ENCODE peak calls at places on chromosomes 13 and 19, in eight cellular contexts. A, O, Z, R, L, D, Y and X are unnamed samples.

GRCh38 chr13:94198666-94199065 is 280.8 kb downstream of the DCT start:
- DNase-seq in A (peak), L (no peak), O (no peak), R (no peak), D (no peak), Z (no peak), Y (no peak), X (no peak)

GRCh38 chr13:99605417-99606321 is 104.4 kb downstream of the TM9SF2 start:
- DNase-seq in D (no peak), Z (peak), L (peak), Y (peak), A (peak), R (peak), O (no peak), X (no peak)

GRCh38 chr19:29098863-29099481 is 114.0 kb downstream of the UQCRFS1 start:
- DNase-seq in R (no peak), O (peak), Z (peak), Y (no peak), D (peak), A (peak), L (no peak), X (no peak)

GRCh38 chr19:45792482-45793177 is at the start of gene DMWD:
- DNase-seq in D (peak), O (peak), L (peak), A (peak), R (peak), Y (peak), Z (peak), X (peak)

GRCh38 chr19:44891016-44891882 is at the start of gene TOMM40:
- DNase-seq in D (no peak), R (peak), Y (peak), O (peak), A (peak), Z (no peak), L (peak), X (peak)

GRCh38 chr13:53250272-53250875 is 221.8 kb downstream of the OLFM4 start:
- DNase-seq in L (peak), O (peak), R (peak), Y (no peak), Z (peak), D (peak), A (peak), X (no peak)

GRCh38 chr13:31775686-31776085 is 36.4 kb downstream of the RXFP2 start:
- DNase-seq in Y (no peak), O (no peak), Z (no peak), A (no peak), L (no peak), R (no peak), D (no peak), X (no peak)

GRCh38 chr19:38142176-38143035 is 81.6 kb downstream of the DPF1 start:
- DNase-seq in Y (peak), L (peak), D (no peak), R (peak), Z (peak), A (peak), O (no peak), X (no peak)

GRCh38 chr19:58569943-58570670 is 3.0 kb downstream of the MZF1 start:
- DNase-seq in L (no peak), Y (no peak), A (no peak), D (no peak), R (no peak), Z (peak), O (no peak), X (no peak)